ENCODE peak calls at places on chromosome 7, in six cellular contexts. One of them, this sample, is unnamed.

GRCh38 chr7:122143376-122143750 is 686 bp downstream of the AASS start:
- DNase-seq in hippocampal formation: no peak
- DNase-seq in right lobe of liver: no peak
- DNase-seq in fibroblast of pulmonary artery: peak
- DNase-seq in NCI-H510A: no peak
- DNase-seq in BE2C: no peak
- DNase-seq in this sample: peak

GRCh38 chr7:117273325-117274292 is 49.2 kb downstream of the WNT2 start:
- DNase-seq in right lobe of liver: no peak
- DNase-seq in BE2C: no peak
- DNase-seq in fibroblast of pulmonary artery: no peak
- DNase-seq in hippocampal formation: no peak
- DNase-seq in NCI-H510A: no peak
- DNase-seq in this sample: no peak

GRCh38 chr7:159064816-159065130 is 79.9 kb downstream of the VIPR2 start:
- DNase-seq in BE2C: no peak
- DNase-seq in NCI-H510A: no peak
- DNase-seq in right lobe of liver: no peak
- DNase-seq in fibroblast of pulmonary artery: no peak
- DNase-seq in hippocampal formation: no peak
- DNase-seq in this sample: no peak

GRCh38 chr7:105268056-105268455 is 120.7 kb downstream of the SRPK2 start:
- DNase-seq in right lobe of liver: no peak
- DNase-seq in BE2C: no peak
- DNase-seq in hippocampal formation: no peak
- DNase-seq in fibroblast of pulmonary artery: peak
- DNase-seq in NCI-H510A: no peak
- DNase-seq in this sample: no peak

GRCh38 chr7:88307841-88308240 is 1.1 kb upstream of the STEAP4 start:
- DNase-seq in NCI-H510A: no peak
- DNase-seq in fibroblast of pulmonary artery: no peak
- DNase-seq in hippocampal formation: no peak
- DNase-seq in right lobe of liver: no peak
- DNase-seq in BE2C: no peak
- DNase-seq in this sample: no peak

GRCh38 chr7:5773661-5774086 is 7.8 kb downstream of the RNF216 start:
- DNase-seq in NCI-H510A: no peak
- DNase-seq in hippocampal formation: no peak
- DNase-seq in fibroblast of pulmonary artery: peak
- DNase-seq in BE2C: peak
- DNase-seq in right lobe of liver: no peak
- DNase-seq in this sample: no peak

GRCh38 chr7:50631639-50632038 is 66.4 kb upstream of the DDC start:
- DNase-seq in fibroblast of pulmonary artery: no peak
- DNase-seq in right lobe of liver: no peak
- DNase-seq in BE2C: no peak
- DNase-seq in hippocampal formation: no peak
- DNase-seq in NCI-H510A: no peak
- DNase-seq in this sample: no peak

GRCh38 chr7:91288208-91288824 is 24.1 kb downstream of the FZD1 start:
- DNase-seq in right lobe of liver: no peak
- DNase-seq in hippocampal formation: peak
- DNase-seq in fibroblast of pulmonary artery: peak
- DNase-seq in BE2C: peak
- DNase-seq in NCI-H510A: no peak
- DNase-seq in this sample: peak

GRCh38 chr7:156145184-156145583 is 332.9 kb upstream of the SHH start:
- DNase-seq in right lobe of liver: no peak
- DNase-seq in hippocampal formation: no peak
- DNase-seq in NCI-H510A: no peak
- DNase-seq in BE2C: no peak
- DNase-seq in fibroblast of pulmonary artery: no peak
- DNase-seq in this sample: no peak

GRCh38 chr7:38920731-38921130 is 11.7 kb upstream of the VPS41 start:
- DNase-seq in NCI-H510A: no peak
- DNase-seq in right lobe of liver: no peak
- DNase-seq in BE2C: no peak
- DNase-seq in hippocampal formation: no peak
- DNase-seq in fibroblast of pulmonary artery: no peak
- DNase-seq in this sample: no peak

GRCh38 chr7:143351060-143351459 is 11.5 kb downstream of the FAM131B start:
- DNase-seq in BE2C: no peak
- DNase-seq in NCI-H510A: no peak
- DNase-seq in right lobe of liver: no peak
- DNase-seq in fibroblast of pulmonary artery: no peak
- DNase-seq in hippocampal formation: no peak
- DNase-seq in this sample: no peak

GRCh38 chr7:33157311-33157710 is 27.9 kb downstream of the BBS9 start:
- DNase-seq in right lobe of liver: no peak
- DNase-seq in fibroblast of pulmonary artery: peak
- DNase-seq in NCI-H510A: no peak
- DNase-seq in hippocampal formation: no peak
- DNase-seq in BE2C: no peak
- DNase-seq in this sample: no peak

GRCh38 chr7:64744680-64745079 is 49.5 kb upstream of the ZNF138 start:
- DNase-seq in fibroblast of pulmonary artery: no peak
- DNase-seq in right lobe of liver: no peak
- DNase-seq in NCI-H510A: no peak
- DNase-seq in hippocampal formation: no peak
- DNase-seq in BE2C: no peak
- DNase-seq in this sample: no peak

GRCh38 chr7:20340839-20341238 is 10.1 kb downstream of the ITGB8 start:
- DNase-seq in right lobe of liver: no peak
- DNase-seq in fibroblast of pulmonary artery: peak
- DNase-seq in NCI-H510A: no peak
- DNase-seq in hippocampal formation: peak
- DNase-seq in BE2C: no peak
- DNase-seq in this sample: no peak

GRCh38 chr7:26686448-26686981 is 177.9 kb downstream of the SKAP2 start:
- DNase-seq in NCI-H510A: no peak
- DNase-seq in fibroblast of pulmonary artery: peak
- DNase-seq in BE2C: peak
- DNase-seq in hippocampal formation: no peak
- DNase-seq in right lobe of liver: no peak
- DNase-seq in this sample: peak

GRCh38 chr7:158044156-158044823 is 543.3 kb downstream of the PTPRN2 start:
- DNase-seq in NCI-H510A: no peak
- DNase-seq in BE2C: no peak
- DNase-seq in fibroblast of pulmonary artery: no peak
- DNase-seq in hippocampal formation: no peak
- DNase-seq in right lobe of liver: no peak
- DNase-seq in this sample: no peak

GRCh38 chr7:151838861-151839381 is 38.0 kb downstream of the PRKAG2 start:
- DNase-seq in NCI-H510A: no peak
- DNase-seq in fibroblast of pulmonary artery: no peak
- DNase-seq in BE2C: no peak
- DNase-seq in right lobe of liver: peak
- DNase-seq in hippocampal formation: no peak
- DNase-seq in this sample: no peak

GRCh38 chr7:88091988-88092675 is 127.7 kb downstream of the SRI start:
- DNase-seq in BE2C: no peak
- DNase-seq in NCI-H510A: no peak
- DNase-seq in fibroblast of pulmonary artery: no peak
- DNase-seq in right lobe of liver: no peak
- DNase-seq in hippocampal formation: no peak
- DNase-seq in this sample: no peak